ENCODE peak calls at places on chromosomes 6 and 20, in ten cellular contexts. One of them, this sample, is unnamed.

GRCh38 chr6:32854376-32855178 is 585 bp downstream of the PSMB9 start:
- DNase-seq in astrocyte: no peak
- DNase-seq in right lobe of liver: peak
- DNase-seq in hepatocyte: peak
- DNase-seq in prostate gland: peak
- DNase-seq in right atrium auricular region: no peak
- DNase-seq in endodermal cell: no peak
- DNase-seq in colonic mucosa: peak
- DNase-seq in A673: no peak
- DNase-seq in pancreas: peak
- DNase-seq in this sample: no peak

GRCh38 chr6:35047265-35048011 is 93.7 kb downstream of the TCP11 start:
- DNase-seq in prostate gland: no peak
- DNase-seq in hepatocyte: no peak
- DNase-seq in right atrium auricular region: peak
- DNase-seq in colonic mucosa: no peak
- DNase-seq in right lobe of liver: no peak
- DNase-seq in A673: peak
- DNase-seq in pancreas: no peak
- DNase-seq in endodermal cell: no peak
- DNase-seq in astrocyte: peak
- DNase-seq in this sample: no peak

GRCh38 chr6:106281661-106282060 is 43.9 kb downstream of the ATG5 start:
- DNase-seq in prostate gland: no peak
- DNase-seq in endodermal cell: no peak
- DNase-seq in A673: no peak
- DNase-seq in pancreas: no peak
- DNase-seq in astrocyte: no peak
- DNase-seq in right lobe of liver: no peak
- DNase-seq in colonic mucosa: no peak
- DNase-seq in hepatocyte: no peak
- DNase-seq in right atrium auricular region: no peak
- DNase-seq in this sample: no peak

GRCh38 chr6:34181903-34182302 is 36.0 kb upstream of the GRM4 start:
- DNase-seq in right atrium auricular region: no peak
- DNase-seq in endodermal cell: no peak
- DNase-seq in A673: no peak
- DNase-seq in astrocyte: no peak
- DNase-seq in prostate gland: no peak
- DNase-seq in pancreas: no peak
- DNase-seq in right lobe of liver: no peak
- DNase-seq in colonic mucosa: no peak
- DNase-seq in hepatocyte: no peak
- DNase-seq in this sample: no peak

GRCh38 chr6:169722362-169723199 is 1.7 kb downstream of the PHF10 start:
- DNase-seq in right atrium auricular region: no peak
- DNase-seq in A673: peak
- DNase-seq in right lobe of liver: peak
- DNase-seq in endodermal cell: peak
- DNase-seq in hepatocyte: peak
- DNase-seq in pancreas: peak
- DNase-seq in astrocyte: peak
- DNase-seq in colonic mucosa: peak
- DNase-seq in prostate gland: peak
- DNase-seq in this sample: peak

GRCh38 chr20:36812601-36813000 is 39.0 kb upstream of the DSN1 start:
- DNase-seq in hepatocyte: no peak
- DNase-seq in astrocyte: no peak
- DNase-seq in right lobe of liver: no peak
- DNase-seq in pancreas: no peak
- DNase-seq in endodermal cell: no peak
- DNase-seq in prostate gland: no peak
- DNase-seq in colonic mucosa: no peak
- DNase-seq in A673: no peak
- DNase-seq in right atrium auricular region: no peak
- DNase-seq in this sample: no peak

GRCh38 chr6:56570434-56571359 is 72.0 kb downstream of the DST start:
- DNase-seq in hepatocyte: peak
- DNase-seq in prostate gland: no peak
- DNase-seq in A673: peak
- DNase-seq in right atrium auricular region: no peak
- DNase-seq in astrocyte: peak
- DNase-seq in pancreas: no peak
- DNase-seq in right lobe of liver: no peak
- DNase-seq in colonic mucosa: no peak
- DNase-seq in endodermal cell: no peak
- DNase-seq in this sample: no peak

GRCh38 chr6:26394289-26394688 is 7.8 kb upstream of the BTN3A1 start:
- DNase-seq in A673: peak
- DNase-seq in colonic mucosa: peak
- DNase-seq in hepatocyte: peak
- DNase-seq in right lobe of liver: no peak
- DNase-seq in pancreas: no peak
- DNase-seq in right atrium auricular region: no peak
- DNase-seq in astrocyte: peak
- DNase-seq in endodermal cell: no peak
- DNase-seq in prostate gland: no peak
- DNase-seq in this sample: peak

GRCh38 chr6:142702501-142703460 is 242.2 kb downstream of the HIVEP2 start:
- DNase-seq in pancreas: no peak
- DNase-seq in hepatocyte: no peak
- DNase-seq in astrocyte: no peak
- DNase-seq in colonic mucosa: peak
- DNase-seq in endodermal cell: peak
- DNase-seq in prostate gland: no peak
- DNase-seq in A673: peak
- DNase-seq in right lobe of liver: peak
- DNase-seq in right atrium auricular region: peak
- DNase-seq in this sample: no peak

DNA sequence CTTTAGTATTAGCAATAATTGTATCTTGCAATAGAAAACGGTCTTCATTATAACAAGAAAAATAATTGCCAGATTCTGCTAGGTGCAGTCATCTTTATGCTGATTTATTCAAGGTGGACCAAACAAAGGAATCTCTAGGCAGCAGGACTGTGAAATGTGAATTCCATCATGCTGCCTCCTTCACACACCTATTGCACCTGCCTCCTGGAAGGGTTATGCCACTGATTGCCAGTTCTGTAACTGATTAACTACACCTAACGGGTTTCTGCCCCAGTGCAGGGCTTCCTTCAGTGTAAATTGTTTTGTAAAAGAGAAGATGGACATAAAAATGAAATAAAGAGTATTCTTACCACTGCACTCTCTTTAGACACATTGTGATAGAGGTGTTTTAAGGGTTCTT is 96.1 kb downstream of the FOXO3 start:
- DNase-seq in astrocyte: no peak
- DNase-seq in right lobe of liver: no peak
- DNase-seq in pancreas: peak
- DNase-seq in hepatocyte: no peak
- DNase-seq in prostate gland: no peak
- DNase-seq in A673: no peak
- DNase-seq in colonic mucosa: no peak
- DNase-seq in right atrium auricular region: no peak
- DNase-seq in endodermal cell: no peak
- DNase-seq in this sample: no peak
- H3K4me3 ChIP-seq in astrocyte: no peak
- H3K4me3 ChIP-seq in right lobe of liver: no peak
- H3K4me3 ChIP-seq in pancreas: no peak
- H3K4me3 ChIP-seq in hepatocyte: no peak
- H3K4me3 ChIP-seq in prostate gland: no peak
- H3K4me3 ChIP-seq in A673: no peak
- H3K4me3 ChIP-seq in colonic mucosa: no peak
- H3K4me3 ChIP-seq in right atrium auricular region: no peak
- H3K4me3 ChIP-seq in endodermal cell: no peak
- H3K4me3 ChIP-seq in this sample: peak

GRCh38 chr6:44110966-44111365 is 16.3 kb downstream of the MRPL14 start:
- DNase-seq in endodermal cell: no peak
- DNase-seq in right lobe of liver: no peak
- DNase-seq in prostate gland: no peak
- DNase-seq in astrocyte: no peak
- DNase-seq in pancreas: no peak
- DNase-seq in colonic mucosa: no peak
- DNase-seq in right atrium auricular region: no peak
- DNase-seq in A673: no peak
- DNase-seq in hepatocyte: no peak
- DNase-seq in this sample: no peak
- TF ChIP-seq CTCF in endodermal cell: no peak
- TF ChIP-seq CTCF in right lobe of liver: no peak
- TF ChIP-seq CTCF in prostate gland: no peak
- TF ChIP-seq CTCF in astrocyte: no peak
- TF ChIP-seq CTCF in pancreas: no peak
- TF ChIP-seq CTCF in colonic mucosa: no peak
- TF ChIP-seq CTCF in right atrium auricular region: no peak
- TF ChIP-seq CTCF in A673: no peak
- TF ChIP-seq CTCF in hepatocyte: no peak
- TF ChIP-seq CTCF in this sample: no peak

GRCh38 chr6:10314163-10314955 is 100.5 kb downstream of the TFAP2A start:
- DNase-seq in colonic mucosa: no peak
- DNase-seq in right atrium auricular region: no peak
- DNase-seq in pancreas: no peak
- DNase-seq in right lobe of liver: no peak
- DNase-seq in hepatocyte: no peak
- DNase-seq in prostate gland: peak
- DNase-seq in endodermal cell: no peak
- DNase-seq in astrocyte: no peak
- DNase-seq in A673: no peak
- DNase-seq in this sample: no peak
- H3K27ac ChIP-seq in colonic mucosa: no peak
- H3K27ac ChIP-seq in right atrium auricular region: no peak
- H3K27ac ChIP-seq in pancreas: no peak
- H3K27ac ChIP-seq in right lobe of liver: no peak
- H3K27ac ChIP-seq in hepatocyte: peak
- H3K27ac ChIP-seq in prostate gland: peak
- H3K27ac ChIP-seq in endodermal cell: peak
- H3K27ac ChIP-seq in astrocyte: no peak
- H3K27ac ChIP-seq in A673: no peak
- H3K27ac ChIP-seq in this sample: no peak

DNA sequence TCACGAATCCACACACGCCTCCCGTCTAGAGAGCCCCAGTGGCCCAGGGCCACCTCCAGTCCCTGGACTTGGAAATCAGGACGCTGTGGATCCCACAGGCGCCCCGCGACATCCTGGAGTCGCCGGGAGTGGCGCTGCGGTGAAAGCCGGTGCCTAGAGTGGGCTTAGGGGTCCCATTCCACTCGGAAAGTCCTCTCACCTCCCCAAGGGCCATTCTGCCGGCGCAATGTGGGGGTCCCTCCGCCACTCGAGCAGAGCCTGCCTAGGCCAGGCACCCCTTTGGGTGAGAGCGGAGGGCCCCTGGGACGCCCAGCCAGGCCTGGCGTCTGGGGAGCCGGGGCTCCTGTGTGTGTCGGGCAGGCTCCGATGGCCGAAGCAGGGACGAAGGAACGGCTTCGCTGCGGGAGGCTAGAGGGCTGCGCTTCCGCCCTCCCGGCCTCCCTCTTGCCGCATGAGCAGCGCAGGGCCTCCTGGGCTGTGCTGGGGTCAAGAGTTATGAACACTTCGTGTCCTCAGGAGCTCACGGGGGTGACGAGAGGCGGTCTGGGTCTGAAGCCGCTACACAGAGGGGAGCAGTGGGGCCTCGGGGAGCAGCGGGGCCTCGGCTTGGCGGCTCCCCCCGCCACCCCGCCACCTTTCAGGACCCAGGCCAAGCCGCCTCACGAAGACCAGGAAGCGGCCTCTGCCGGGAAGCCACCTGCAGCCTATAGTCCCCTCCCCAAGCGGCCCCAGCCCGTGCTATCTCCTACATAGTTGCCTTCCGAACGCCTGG is 13.6 kb downstream of the POU3F2 start:
- DNase-seq in A673: no peak
- DNase-seq in colonic mucosa: no peak
- DNase-seq in astrocyte: no peak
- DNase-seq in endodermal cell: peak
- DNase-seq in prostate gland: no peak
- DNase-seq in hepatocyte: peak
- DNase-seq in right atrium auricular region: no peak
- DNase-seq in pancreas: no peak
- DNase-seq in right lobe of liver: no peak
- DNase-seq in this sample: no peak
- H3K4me3 ChIP-seq in A673: no peak
- H3K4me3 ChIP-seq in colonic mucosa: no peak
- H3K4me3 ChIP-seq in astrocyte: no peak
- H3K4me3 ChIP-seq in endodermal cell: peak
- H3K4me3 ChIP-seq in prostate gland: no peak
- H3K4me3 ChIP-seq in hepatocyte: no peak
- H3K4me3 ChIP-seq in right atrium auricular region: peak
- H3K4me3 ChIP-seq in pancreas: peak
- H3K4me3 ChIP-seq in right lobe of liver: no peak
- H3K4me3 ChIP-seq in this sample: peak

GRCh38 chr6:152201134-152201533 is 393.7 kb downstream of the ESR1 start:
- DNase-seq in colonic mucosa: no peak
- DNase-seq in endodermal cell: no peak
- DNase-seq in hepatocyte: no peak
- DNase-seq in pancreas: no peak
- DNase-seq in astrocyte: no peak
- DNase-seq in prostate gland: no peak
- DNase-seq in right lobe of liver: no peak
- DNase-seq in A673: no peak
- DNase-seq in right atrium auricular region: no peak
- DNase-seq in this sample: no peak

GRCh38 chr6:152204584-152204983 is 397.1 kb downstream of the ESR1 start:
- DNase-seq in colonic mucosa: no peak
- DNase-seq in astrocyte: no peak
- DNase-seq in pancreas: no peak
- DNase-seq in endodermal cell: no peak
- DNase-seq in prostate gland: no peak
- DNase-seq in hepatocyte: no peak
- DNase-seq in right atrium auricular region: no peak
- DNase-seq in A673: no peak
- DNase-seq in right lobe of liver: no peak
- DNase-seq in this sample: no peak

GRCh38 chr6:152209211-152209610 is 401.7 kb downstream of the ESR1 start:
- DNase-seq in astrocyte: no peak
- DNase-seq in colonic mucosa: no peak
- DNase-seq in pancreas: no peak
- DNase-seq in A673: no peak
- DNase-seq in endodermal cell: no peak
- DNase-seq in right atrium auricular region: no peak
- DNase-seq in right lobe of liver: no peak
- DNase-seq in prostate gland: no peak
- DNase-seq in hepatocyte: no peak
- DNase-seq in this sample: no peak

GRCh38 chr6:152207915-152208714 is 400.6 kb downstream of the ESR1 start:
- DNase-seq in right lobe of liver: no peak
- DNase-seq in pancreas: no peak
- DNase-seq in astrocyte: no peak
- DNase-seq in prostate gland: no peak
- DNase-seq in right atrium auricular region: no peak
- DNase-seq in hepatocyte: no peak
- DNase-seq in colonic mucosa: no peak
- DNase-seq in endodermal cell: no peak
- DNase-seq in A673: no peak
- DNase-seq in this sample: no peak

GRCh38 chr6:152206072-152206818 is 398.8 kb downstream of the ESR1 start:
- DNase-seq in colonic mucosa: peak
- DNase-seq in pancreas: peak
- DNase-seq in endodermal cell: peak
- DNase-seq in A673: peak
- DNase-seq in hepatocyte: peak
- DNase-seq in prostate gland: no peak
- DNase-seq in right lobe of liver: peak
- DNase-seq in right atrium auricular region: no peak
- DNase-seq in astrocyte: no peak
- DNase-seq in this sample: no peak
- TF ChIP-seq CTCF in colonic mucosa: peak
- TF ChIP-seq CTCF in pancreas: peak
- TF ChIP-seq CTCF in endodermal cell: peak
- TF ChIP-seq CTCF in A673: peak
- TF ChIP-seq CTCF in hepatocyte: peak
- TF ChIP-seq CTCF in prostate gland: no peak
- TF ChIP-seq CTCF in right lobe of liver: peak
- TF ChIP-seq CTCF in right atrium auricular region: peak
- TF ChIP-seq CTCF in astrocyte: peak
- TF ChIP-seq CTCF in this sample: peak

GRCh38 chr6:18343741-18344140 is 43.4 kb upstream of the RNF144B start:
- DNase-seq in prostate gland: no peak
- DNase-seq in pancreas: no peak
- DNase-seq in astrocyte: peak
- DNase-seq in hepatocyte: no peak
- DNase-seq in endodermal cell: no peak
- DNase-seq in colonic mucosa: no peak
- DNase-seq in right lobe of liver: no peak
- DNase-seq in right atrium auricular region: no peak
- DNase-seq in A673: peak
- DNase-seq in this sample: peak
- H3K27ac ChIP-seq in prostate gland: peak
- H3K27ac ChIP-seq in pancreas: no peak
- H3K27ac ChIP-seq in astrocyte: peak
- H3K27ac ChIP-seq in hepatocyte: no peak
- H3K27ac ChIP-seq in endodermal cell: no peak
- H3K27ac ChIP-seq in colonic mucosa: no peak
- H3K27ac ChIP-seq in right lobe of liver: no peak
- H3K27ac ChIP-seq in right atrium auricular region: no peak
- H3K27ac ChIP-seq in A673: no peak
- H3K27ac ChIP-seq in this sample: peak